ENCODE peak calls at places on chromosomes 11 and 22, in ten cellular contexts. W is Kasumi-1; Y is effector CD4-positive, alpha-beta T cell; V is tibial nerve; Z is NCI-H1092; F is GM12865; B is choroid plexus epithelial cell; I is CD8-positive, alpha-beta memory T cell; K is EL; X is endothelial cell. Q is an unnamed sample.

GRCh38 chr22:18994780-18995711 is 59.0 kb upstream of the PRODH start:
- DNase-seq in W (no peak), Y (no peak), V (no peak), Z (no peak), F (no peak), B (no peak), I (no peak), K (no peak), X (no peak), Q (no peak)

GRCh38 chr22:45677060-45677459 is 5.4 kb downstream of the ATXN10 start:
- DNase-seq in W (no peak), Y (no peak), V (no peak), Z (no peak), F (no peak), B (no peak), I (no peak), K (no peak), X (no peak), Q (no peak)

GRCh38 chr11:117191680-117192400 is 7.3 kb upstream of the TAGLN start:
- DNase-seq in W (no peak), Y (no peak), V (no peak), Z (no peak), F (no peak), B (no peak), I (no peak), K (no peak), X (no peak), Q (no peak)

GRCh38 chr11:96315476-96315875 is 27.5 kb downstream of the MAML2 start:
- DNase-seq in W (no peak), Y (no peak), V (no peak), Z (no peak), F (no peak), B (no peak), I (no peak), K (no peak), X (no peak), Q (no peak)

GRCh38 chr11:65743928-65744698 is 23.5 kb upstream of the RNASEH2C start:
- DNase-seq in W (no peak), Y (no peak), V (no peak), Z (no peak), F (peak), B (peak), I (no peak), K (peak), X (peak), Q (no peak)

GRCh38 chr11:1481861-1482441 is 4.6 kb downstream of the MOB2 start:
- DNase-seq in W (no peak), Y (no peak), V (no peak), Z (no peak), F (no peak), B (no peak), I (no peak), K (no peak), X (no peak), Q (no peak)

GRCh38 chr11:108628812-108629211 is 35.2 kb upstream of the EXPH5 start:
- DNase-seq in W (no peak), Y (no peak), V (no peak), Z (no peak), F (no peak), B (no peak), I (no peak), K (no peak), X (no peak), Q (no peak)

GRCh38 chr11:94020777-94021615 is at the start of gene HEPHL1:
- DNase-seq in W (no peak), Y (no peak), V (no peak), Z (no peak), F (no peak), B (no peak), I (no peak), K (peak), X (no peak), Q (no peak)

GRCh38 chr22:48737461-48738203 is 1090.0 kb downstream of the BRD1 start:
- DNase-seq in W (no peak), Y (no peak), V (no peak), Z (no peak), F (no peak), B (no peak), I (no peak), K (no peak), X (no peak), Q (no peak)

GRCh38 chr11:67415501-67416304 is at the start of gene CARNS1:
- DNase-seq in W (no peak), Y (no peak), V (no peak), Z (no peak), F (no peak), B (no peak), I (peak), K (no peak), X (no peak), Q (no peak)

Q was measured in immature natural killer cell.